ENCODE peak calls at places on chromosomes 5 and 9, in nine cellular contexts. One of them, this sample, is unnamed.
A peak's percentile ranks its signal among the peaks of the same experiment; 100 is the strongest.

GRCh38 chr9:136759001-136759400 is 958 bp upstream of the LCN8 start:
- DNase-seq in mucosa of descending colon: peak; percentile 18
- DNase-seq in body of pancreas: no peak
- DNase-seq in nephron progenitor cell: no peak
- DNase-seq in heart left ventricle: no peak
- DNase-seq in endothelial cell: no peak
- DNase-seq in pancreas: no peak
- DNase-seq in natural killer cell: no peak
- DNase-seq in left ventricle myocardium inferior: no peak
- DNase-seq in this sample: no peak

GRCh38 chr5:78295035-78295961 is 800 bp upstream of the AP3B1 start:
- DNase-seq in endothelial cell: peak; percentile 24
- DNase-seq in body of pancreas: peak; percentile 56
- DNase-seq in nephron progenitor cell: peak; percentile 30
- DNase-seq in natural killer cell: peak; percentile 40
- DNase-seq in mucosa of descending colon: peak; percentile 65
- DNase-seq in heart left ventricle: peak; percentile 33
- DNase-seq in pancreas: peak; percentile 40
- DNase-seq in left ventricle myocardium inferior: peak; percentile 18
- DNase-seq in this sample: peak; percentile 25

GRCh38 chr5:135977375-135977928 is 22.7 kb upstream of the LECT2 start:
- DNase-seq in nephron progenitor cell: peak; percentile 78
- DNase-seq in body of pancreas: peak; percentile 73
- DNase-seq in pancreas: peak; percentile 50
- DNase-seq in left ventricle myocardium inferior: peak; percentile 66
- DNase-seq in natural killer cell: peak; percentile 36
- DNase-seq in endothelial cell: peak; percentile 91
- DNase-seq in heart left ventricle: peak; percentile 75
- DNase-seq in mucosa of descending colon: peak; percentile 86
- DNase-seq in this sample: no peak

GRCh38 chr9:76216161-76216649 is 178.0 kb downstream of the RFK start:
- DNase-seq in natural killer cell: no peak
- DNase-seq in heart left ventricle: no peak
- DNase-seq in left ventricle myocardium inferior: no peak
- DNase-seq in nephron progenitor cell: no peak
- DNase-seq in body of pancreas: no peak
- DNase-seq in mucosa of descending colon: no peak
- DNase-seq in pancreas: no peak
- DNase-seq in endothelial cell: no peak
- DNase-seq in this sample: no peak

GRCh38 chr9:74496819-74497749 is at the start of gene RORB:
- DNase-seq in left ventricle myocardium inferior: peak; percentile 77
- DNase-seq in body of pancreas: peak; percentile 36
- DNase-seq in pancreas: peak; percentile 56
- DNase-seq in endothelial cell: peak; percentile 76
- DNase-seq in natural killer cell: peak; percentile 73
- DNase-seq in mucosa of descending colon: peak; percentile 55
- DNase-seq in heart left ventricle: peak; percentile 81
- DNase-seq in nephron progenitor cell: peak; percentile 84
- DNase-seq in this sample: peak; percentile 77

GRCh38 chr5:7811715-7812114 is 39.2 kb downstream of the CFAP90 start:
- DNase-seq in left ventricle myocardium inferior: no peak
- DNase-seq in mucosa of descending colon: no peak
- DNase-seq in nephron progenitor cell: no peak
- DNase-seq in endothelial cell: no peak
- DNase-seq in heart left ventricle: no peak
- DNase-seq in natural killer cell: no peak
- DNase-seq in pancreas: no peak
- DNase-seq in body of pancreas: no peak
- DNase-seq in this sample: no peak

GRCh38 chr5:81748556-81748955 is 2.3 kb downstream of the SSBP2 start:
- DNase-seq in pancreas: no peak
- DNase-seq in body of pancreas: no peak
- DNase-seq in natural killer cell: no peak
- DNase-seq in endothelial cell: no peak
- DNase-seq in left ventricle myocardium inferior: no peak
- DNase-seq in heart left ventricle: no peak
- DNase-seq in nephron progenitor cell: no peak
- DNase-seq in mucosa of descending colon: no peak
- DNase-seq in this sample: no peak

GRCh38 chr5:94698189-94698588 is 79.7 kb downstream of the SLF1 start:
- DNase-seq in endothelial cell: no peak
- DNase-seq in natural killer cell: no peak
- DNase-seq in pancreas: no peak
- DNase-seq in heart left ventricle: no peak
- DNase-seq in left ventricle myocardium inferior: no peak
- DNase-seq in mucosa of descending colon: no peak
- DNase-seq in nephron progenitor cell: no peak
- DNase-seq in body of pancreas: no peak
- DNase-seq in this sample: no peak

GRCh38 chr9:12702160-12702758 is 9.1 kb downstream of the TYRP1 start:
- DNase-seq in mucosa of descending colon: peak; percentile 33
- DNase-seq in pancreas: peak; percentile 23
- DNase-seq in natural killer cell: no peak
- DNase-seq in left ventricle myocardium inferior: no peak
- DNase-seq in nephron progenitor cell: peak; percentile 41
- DNase-seq in body of pancreas: peak; percentile 37
- DNase-seq in endothelial cell: peak; percentile 49
- DNase-seq in heart left ventricle: peak; percentile 22
- DNase-seq in this sample: peak; percentile 67
- TF ChIP-seq CTCF in mucosa of descending colon: peak; percentile 24
- TF ChIP-seq CTCF in pancreas: peak; percentile 30
- TF ChIP-seq CTCF in natural killer cell: no peak
- TF ChIP-seq CTCF in left ventricle myocardium inferior: peak; percentile 65
- TF ChIP-seq CTCF in nephron progenitor cell: peak; percentile 67
- TF ChIP-seq CTCF in body of pancreas: peak; percentile 55
- TF ChIP-seq CTCF in endothelial cell: peak; percentile 26
- TF ChIP-seq CTCF in heart left ventricle: peak; percentile 50
- TF ChIP-seq CTCF in this sample: peak; percentile 90

DNA sequence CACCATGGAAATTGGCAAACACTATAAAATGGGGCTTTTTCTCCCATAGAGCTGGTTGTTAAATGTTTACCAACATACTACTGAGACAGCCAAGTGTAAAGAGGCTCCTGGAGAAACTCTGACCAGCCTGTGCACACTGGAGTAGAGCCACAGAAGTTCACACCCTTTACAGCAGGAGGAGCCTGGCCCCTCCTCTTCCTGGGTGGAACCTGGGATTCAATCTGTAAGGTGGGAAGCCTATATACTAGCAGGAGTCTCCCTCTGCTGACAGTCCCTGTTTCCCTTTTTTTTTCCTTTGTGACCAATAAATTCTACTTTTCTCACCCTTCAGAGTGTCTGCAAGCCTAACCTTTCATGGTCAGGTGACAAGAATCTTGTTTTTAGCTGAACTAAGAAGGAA is 10.4 kb upstream of the SLC30A5 start:
- DNase-seq in mucosa of descending colon: peak; percentile 68
- DNase-seq in nephron progenitor cell: no peak
- DNase-seq in left ventricle myocardium inferior: no peak
- DNase-seq in endothelial cell: no peak
- DNase-seq in heart left ventricle: no peak
- DNase-seq in natural killer cell: no peak
- DNase-seq in pancreas: peak; percentile 55
- DNase-seq in body of pancreas: peak; percentile 59
- DNase-seq in this sample: peak; percentile 26
- TF ChIP-seq CTCF in mucosa of descending colon: peak; percentile 12
- TF ChIP-seq CTCF in nephron progenitor cell: no peak
- TF ChIP-seq CTCF in left ventricle myocardium inferior: no peak
- TF ChIP-seq CTCF in endothelial cell: no peak
- TF ChIP-seq CTCF in heart left ventricle: no peak
- TF ChIP-seq CTCF in natural killer cell: no peak
- TF ChIP-seq CTCF in pancreas: no peak
- TF ChIP-seq CTCF in body of pancreas: peak; percentile 62
- TF ChIP-seq CTCF in this sample: peak; percentile 48

DNA sequence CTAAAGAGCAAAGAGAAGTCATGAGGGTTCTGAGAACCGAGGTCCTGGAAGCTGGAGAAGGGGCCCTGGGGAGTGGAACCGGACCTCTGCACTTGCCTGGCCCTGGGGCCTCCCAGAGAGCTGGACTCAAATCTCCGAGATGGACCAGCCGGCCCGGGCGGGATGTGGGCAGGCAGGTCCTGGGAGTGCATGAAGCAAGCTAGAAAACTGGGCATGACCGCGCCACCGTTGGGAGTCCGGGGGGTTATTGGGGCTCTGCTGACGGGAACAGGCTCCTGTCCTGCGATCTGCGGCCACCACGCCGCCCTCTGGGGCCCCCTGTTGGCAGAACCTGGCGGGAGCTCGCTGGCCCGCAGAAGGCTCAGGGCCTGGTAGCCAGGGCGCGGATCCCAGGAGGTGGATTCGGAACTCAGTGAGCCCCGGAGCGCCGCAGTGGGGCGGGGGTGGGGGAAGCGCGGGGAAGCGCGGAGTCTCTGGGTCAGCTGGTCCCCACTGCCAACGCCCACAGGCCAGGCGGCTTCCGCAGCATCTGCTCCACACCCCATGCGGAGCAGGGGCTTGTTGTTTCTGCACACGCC is 150.6 kb downstream of the ERCC6L2 start:
- DNase-seq in endothelial cell: peak; percentile 79
- DNase-seq in mucosa of descending colon: peak; percentile 50
- DNase-seq in heart left ventricle: peak; percentile 35
- DNase-seq in pancreas: no peak
- DNase-seq in body of pancreas: no peak
- DNase-seq in left ventricle myocardium inferior: no peak
- DNase-seq in natural killer cell: peak; percentile 54
- DNase-seq in nephron progenitor cell: peak; percentile 73
- DNase-seq in this sample: peak; percentile 30
- TF ChIP-seq CTCF in endothelial cell: peak; percentile 61
- TF ChIP-seq CTCF in mucosa of descending colon: no peak
- TF ChIP-seq CTCF in heart left ventricle: no peak
- TF ChIP-seq CTCF in pancreas: no peak
- TF ChIP-seq CTCF in body of pancreas: no peak
- TF ChIP-seq CTCF in left ventricle myocardium inferior: peak; percentile 39
- TF ChIP-seq CTCF in natural killer cell: peak; percentile 50
- TF ChIP-seq CTCF in nephron progenitor cell: peak; percentile 53
- TF ChIP-seq CTCF in this sample: peak; percentile 21

GRCh38 chr5:123097871-123098735 is 9.1 kb downstream of the PRDM6 start:
- DNase-seq in heart left ventricle: no peak
- DNase-seq in pancreas: no peak
- DNase-seq in body of pancreas: no peak
- DNase-seq in mucosa of descending colon: no peak
- DNase-seq in endothelial cell: no peak
- DNase-seq in natural killer cell: no peak
- DNase-seq in left ventricle myocardium inferior: no peak
- DNase-seq in nephron progenitor cell: peak; percentile 35
- DNase-seq in this sample: no peak

GRCh38 chr5:123097483-123097870 is 8.4 kb downstream of the PRDM6 start:
- DNase-seq in left ventricle myocardium inferior: no peak
- DNase-seq in nephron progenitor cell: no peak
- DNase-seq in heart left ventricle: no peak
- DNase-seq in natural killer cell: no peak
- DNase-seq in body of pancreas: no peak
- DNase-seq in endothelial cell: no peak
- DNase-seq in mucosa of descending colon: no peak
- DNase-seq in pancreas: no peak
- DNase-seq in this sample: no peak

GRCh38 chr5:123095694-123096120 is 6.7 kb downstream of the PRDM6 start:
- DNase-seq in mucosa of descending colon: no peak
- DNase-seq in natural killer cell: no peak
- DNase-seq in pancreas: no peak
- DNase-seq in left ventricle myocardium inferior: no peak
- DNase-seq in heart left ventricle: no peak
- DNase-seq in body of pancreas: no peak
- DNase-seq in endothelial cell: no peak
- DNase-seq in nephron progenitor cell: no peak
- DNase-seq in this sample: no peak

GRCh38 chr5:123098767-123099513 is 9.9 kb downstream of the PRDM6 start:
- DNase-seq in natural killer cell: no peak
- DNase-seq in nephron progenitor cell: no peak
- DNase-seq in pancreas: no peak
- DNase-seq in heart left ventricle: no peak
- DNase-seq in left ventricle myocardium inferior: no peak
- DNase-seq in endothelial cell: no peak
- DNase-seq in mucosa of descending colon: no peak
- DNase-seq in body of pancreas: no peak
- DNase-seq in this sample: no peak

DNA sequence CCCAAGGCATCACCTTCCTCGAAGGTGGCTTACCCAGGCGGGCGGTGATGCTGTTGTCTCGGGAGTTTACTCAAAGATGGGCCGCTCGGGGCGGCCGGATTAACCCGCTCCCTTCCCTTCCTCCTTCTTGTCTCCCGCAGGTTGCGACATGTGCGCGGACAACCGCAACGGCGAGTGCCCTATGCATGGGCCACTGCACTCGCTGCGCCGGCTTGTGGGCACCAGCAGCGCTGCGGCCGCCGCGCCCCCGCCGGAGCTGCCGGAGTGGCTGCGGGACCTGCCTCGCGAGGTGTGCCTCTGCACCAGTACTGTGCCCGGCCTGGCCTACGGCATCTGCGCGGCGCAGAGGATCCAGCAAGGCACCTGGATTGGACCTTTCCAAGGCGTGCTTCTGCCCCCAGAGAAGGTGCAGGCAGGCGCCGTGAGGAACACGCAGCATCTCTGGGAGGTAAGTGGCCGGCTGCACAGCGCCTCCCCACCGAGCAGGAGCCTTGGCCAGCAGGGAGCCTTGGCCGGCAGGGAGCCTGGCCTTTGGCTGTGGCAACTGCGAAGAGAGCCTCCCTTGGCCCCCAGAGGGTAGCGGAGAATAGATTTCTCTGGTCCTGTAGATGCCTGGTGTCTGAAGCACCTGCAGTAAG is 10.6 kb downstream of the PRDM6 start:
- DNase-seq in pancreas: no peak
- DNase-seq in endothelial cell: peak; percentile 59
- DNase-seq in natural killer cell: no peak
- DNase-seq in left ventricle myocardium inferior: no peak
- DNase-seq in body of pancreas: no peak
- DNase-seq in mucosa of descending colon: no peak
- DNase-seq in heart left ventricle: no peak
- DNase-seq in nephron progenitor cell: peak; percentile 68
- DNase-seq in this sample: peak; percentile 48
- TF ChIP-seq CTCF in pancreas: no peak
- TF ChIP-seq CTCF in endothelial cell: no peak
- TF ChIP-seq CTCF in natural killer cell: no peak
- TF ChIP-seq CTCF in left ventricle myocardium inferior: peak; percentile 32
- TF ChIP-seq CTCF in body of pancreas: peak; percentile 25
- TF ChIP-seq CTCF in mucosa of descending colon: no peak
- TF ChIP-seq CTCF in heart left ventricle: peak; percentile 17
- TF ChIP-seq CTCF in nephron progenitor cell: peak; percentile 25
- TF ChIP-seq CTCF in this sample: peak; percentile 33

DNA sequence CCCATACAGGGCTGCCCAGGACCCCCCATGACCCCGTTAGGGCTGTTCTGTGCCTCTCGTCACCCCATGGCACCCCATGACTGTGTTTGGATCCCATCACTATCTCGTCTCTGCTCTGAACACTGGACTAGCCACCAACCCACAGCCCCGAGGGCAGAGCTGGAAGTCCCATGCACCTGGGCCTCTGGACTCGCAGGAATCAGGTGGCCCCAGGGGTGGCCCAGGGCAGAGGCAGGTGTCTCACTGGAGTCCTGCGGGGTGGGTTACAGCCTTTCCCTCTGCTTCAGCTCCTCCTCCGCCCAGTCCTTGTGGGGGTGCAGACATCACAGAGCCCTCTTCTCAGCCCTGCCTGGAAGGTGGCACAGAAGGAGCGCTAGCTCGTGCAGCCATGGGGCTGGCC is 79.7 kb downstream of the COL5A1 start:
- DNase-seq in left ventricle myocardium inferior: no peak
- DNase-seq in endothelial cell: no peak
- DNase-seq in natural killer cell: no peak
- DNase-seq in mucosa of descending colon: no peak
- DNase-seq in pancreas: no peak
- DNase-seq in heart left ventricle: no peak
- DNase-seq in body of pancreas: no peak
- DNase-seq in nephron progenitor cell: no peak
- DNase-seq in this sample: no peak
- TF ChIP-seq CTCF in left ventricle myocardium inferior: no peak
- TF ChIP-seq CTCF in endothelial cell: no peak
- TF ChIP-seq CTCF in natural killer cell: no peak
- TF ChIP-seq CTCF in mucosa of descending colon: no peak
- TF ChIP-seq CTCF in pancreas: no peak
- TF ChIP-seq CTCF in heart left ventricle: no peak
- TF ChIP-seq CTCF in body of pancreas: no peak
- TF ChIP-seq CTCF in nephron progenitor cell: no peak
- TF ChIP-seq CTCF in this sample: no peak

This sample was measured in BE2C.